ENCODE peak calls at places on chromosomes 3 and 15, in seven cellular contexts. P, E, W, A, I, G and X are unnamed samples.

GRCh38 chr3:177190701-177191100 is 6.6 kb downstream of the TBL1XR1 start:
- DNase-seq in A (no peak), I (no peak), W (no peak), G (no peak), P (peak), E (no peak), X (no peak)

GRCh38 chr15:101276501-101277037 is 716 bp downstream of the SELENOS start:
- DNase-seq in A (no peak), E (peak), G (no peak), P (peak), W (peak), I (no peak), X (peak)

GRCh38 chr15:58551764-58552504 is 120.1 kb downstream of the LIPC start:
- DNase-seq in A (no peak), E (peak), G (no peak), W (peak), P (peak), I (no peak), X (peak)

GRCh38 chr3:66795365-66795764 is 202.7 kb upstream of the KBTBD8 start:
- DNase-seq in G (no peak), W (no peak), A (no peak), I (no peak), E (no peak), P (peak), X (peak)

GRCh38 chr3:126781889-126782491 is 78.0 kb downstream of the CHCHD6 start:
- DNase-seq in P (peak), G (no peak), I (no peak), E (peak), A (no peak), W (peak), X (peak)

GRCh38 chr15:76012021-76012551 is at the start of gene NRG4:
- DNase-seq in P (peak), E (peak), I (no peak), W (peak), A (no peak), G (no peak), X (peak)

GRCh38 chr15:25694823-25695312 is 168.3 kb downstream of the ATP10A start:
- DNase-seq in E (no peak), A (no peak), P (no peak), W (no peak), G (no peak), I (no peak), X (no peak)

GRCh38 chr15:78024141-78024567 is 53.4 kb downstream of the TBC1D2B start:
- DNase-seq in A (peak), P (no peak), W (no peak), I (no peak), E (no peak), G (no peak), X (no peak)

GRCh38 chr15:90232941-90233700 is 620 bp downstream of the CIB1 start:
- DNase-seq in P (peak), W (peak), E (peak), G (peak), A (no peak), I (peak), X (peak)

GRCh38 chr3:176906046-176906905 is 291.0 kb downstream of the TBL1XR1 start:
- DNase-seq in E (peak), W (peak), I (no peak), P (no peak), G (no peak), A (peak), X (peak)

GRCh38 chr15:55683366-55683765 is 59.6 kb downstream of the PRTG start:
- DNase-seq in P (peak), E (no peak), W (peak), G (no peak), A (no peak), I (no peak), X (no peak)

GRCh38 chr3:180762866-180763265 is 83.6 kb upstream of the CCDC39 start:
- DNase-seq in P (no peak), W (no peak), A (no peak), I (no peak), E (peak), G (no peak), X (peak)

GRCh38 chr3:46440531-46441294 is 24.0 kb downstream of the LTF start:
- DNase-seq in E (no peak), W (no peak), I (peak), A (no peak), P (no peak), G (peak), X (no peak)

GRCh38 chr15:90386221-90386620 is 1.8 kb upstream of the IQGAP1 start:
- DNase-seq in G (no peak), P (no peak), W (no peak), A (no peak), E (no peak), I (no peak), X (no peak)

GRCh38 chr15:101684384-101684783 is 32.2 kb upstream of the TM2D3 start:
- DNase-seq in G (no peak), W (peak), P (peak), I (no peak), E (peak), A (no peak), X (peak)

GRCh38 chr15:80710635-80711553 is 15.8 kb downstream of the ABHD17C start:
- DNase-seq in E (peak), A (no peak), W (no peak), P (no peak), I (no peak), G (peak), X (peak)

GRCh38 chr15:95300958-95301357 is 1029.5 kb upstream of the NR2F2 start:
- DNase-seq in W (peak), A (no peak), I (no peak), P (peak), E (peak), G (no peak), X (peak)

GRCh38 chr3:147400111-147400510 is 6.2 kb downstream of the ZIC4 start:
- DNase-seq in I (no peak), E (no peak), G (no peak), A (no peak), P (no peak), W (no peak), X (no peak)

GRCh38 chr3:52682016-52682415 is 3.7 kb downstream of the PBRM1 start:
- DNase-seq in E (peak), P (peak), I (no peak), G (no peak), W (peak), A (peak), X (peak)